ENCODE peak calls at places on chromosomes 7 and 10, in seven cellular contexts. I is non-pigmented ciliary epithelial cell; V is stimulated activated CD8-positive, alpha-beta memory T cell treated with anti-CD3 and anti-CD28 coated beads, Interleukin-7, amount 100 ng/mL, for 24 hours; G is body of pancreas; L is ELF-1; H is endodermal cell; P is GM10248. Q is an unnamed sample.

GRCh38 chr7:29017666-29018065 is 59.5 kb upstream of the TRIL start:
- DNase-seq in I (no peak), V (no peak), G (no peak), L (no peak), H (no peak), P (no peak), Q (no peak)

GRCh38 chr10:8289186-8289924 is 234.9 kb downstream of the GATA3 start:
- DNase-seq in I (no peak), V (no peak), G (no peak), L (no peak), H (no peak), P (no peak), Q (no peak)

GRCh38 chr10:88097092-88097894 is 233.9 kb downstream of the PTEN start:
- DNase-seq in I (no peak), V (no peak), G (no peak), L (no peak), H (no peak), P (no peak), Q (no peak)

GRCh38 chr7:27102578-27103442 is at the start of gene HOXA2:
- DNase-seq in I (no peak), V (no peak), G (peak), L (peak), H (peak), P (no peak), Q (no peak)

GRCh38 chr7:31043035-31043434 is 9.1 kb upstream of the ADCYAP1R1 start:
- DNase-seq in I (no peak), V (no peak), G (no peak), L (peak), H (peak), P (no peak), Q (no peak)

GRCh38 chr10:44300666-44301649 is 83.9 kb downstream of the CXCL12 start:
- DNase-seq in I (peak), V (no peak), G (peak), L (peak), H (no peak), P (no peak), Q (peak)

GRCh38 chr10:8481718-8482504 is 427.4 kb downstream of the GATA3 start:
- DNase-seq in I (no peak), V (no peak), G (no peak), L (no peak), H (no peak), P (no peak), Q (no peak)

GRCh38 chr10:119006451-119007210 is 22.9 kb upstream of the NANOS1 start:
- DNase-seq in I (peak), V (no peak), G (peak), L (no peak), H (no peak), P (no peak), Q (peak)

GRCh38 chr10:105540381-105540780 is 899.3 kb downstream of the SORCS3 start:
- DNase-seq in I (no peak), V (no peak), G (peak), L (no peak), H (no peak), P (no peak), Q (no peak)

GRCh38 chr7:45162311-45162845 is 4.8 kb downstream of the RAMP3 start:
- DNase-seq in I (no peak), V (no peak), G (no peak), L (no peak), H (peak), P (no peak), Q (no peak)

GRCh38 chr7:140403878-140404564 is at the start of gene RAB19:
- DNase-seq in I (no peak), V (no peak), G (peak), L (peak), H (peak), P (peak), Q (no peak)

GRCh38 chr10:117374506-117375359 is 507 bp downstream of the PDZD8 start:
- DNase-seq in I (no peak), V (no peak), G (peak), L (peak), H (peak), P (no peak), Q (no peak)

GRCh38 chr7:92135490-92135889 is 1.2 kb upstream of the CYP51A1 start:
- DNase-seq in I (no peak), V (no peak), G (peak), L (peak), H (peak), P (no peak), Q (no peak)

GRCh38 chr7:104980969-104981670 is 32.9 kb upstream of the KMT2E start:
- DNase-seq in I (no peak), V (no peak), G (no peak), L (no peak), H (no peak), P (peak), Q (no peak)

GRCh38 chr7:98352621-98353020 is 48.3 kb downstream of the BAIAP2L1 start:
- DNase-seq in I (no peak), V (no peak), G (no peak), L (no peak), H (no peak), P (no peak), Q (no peak)

GRCh38 chr10:123478112-123478511 is 188.0 kb upstream of the GPR26 start:
- DNase-seq in I (no peak), V (no peak), G (no peak), L (no peak), H (no peak), P (no peak), Q (no peak)

GRCh38 chr10:24360286-24361127 is 151.6 kb downstream of the KIAA1217 start:
- DNase-seq in I (no peak), V (no peak), G (peak), L (peak), H (peak), P (peak), Q (no peak)

Q was measured in epithelial cell of proximal tubule.